ENCODE peak calls at places on chromosomes 12 and 14, in six cellular contexts. D is cardiac fibroblast, U is HCEC 1CT, Z is LoVo, C is GM04504, Y is psoas muscle. G is an unnamed sample.

GRCh38 chr12:121748571-121749265 is 36.2 kb downstream of the TMEM120B start:
- DNase-seq in D (peak; percentile 86), U (peak; percentile 80), Z (no peak), C (no peak), Y (peak; percentile 31), G (peak; percentile 34)

GRCh38 chr12:13198240-13198639 is 1.7 kb downstream of the EMP1 start:
- DNase-seq in D (peak; percentile 34), U (no peak), Z (no peak), C (no peak), Y (no peak), G (no peak)

GRCh38 chr12:46373303-46374182 is 970 bp upstream of the SLC38A2 start:
- DNase-seq in D (peak; percentile 62), U (peak; percentile 56), Z (peak; percentile 58), C (no peak), Y (peak; percentile 54), G (peak; percentile 80)

GRCh38 chr14:85085981-85086380 is 444.0 kb upstream of the FLRT2 start:
- DNase-seq in D (no peak), U (no peak), Z (no peak), C (no peak), Y (no peak), G (no peak)

GRCh38 chr14:34682787-34683321 is 31.5 kb downstream of the CFL2 start:
- DNase-seq in D (no peak), U (no peak), Z (no peak), C (no peak), Y (no peak), G (no peak)

GRCh38 chr14:93953263-93953662 is 23.1 kb downstream of the ASB2 start:
- DNase-seq in D (no peak), U (no peak), Z (no peak), C (no peak), Y (no peak), G (peak; percentile 12)

GRCh38 chr12:54138219-54138618 is 50.6 kb downstream of the SMUG1 start:
- DNase-seq in D (no peak), U (no peak), Z (no peak), C (no peak), Y (no peak), G (no peak)

GRCh38 chr12:47337581-47337980 is 257.8 kb upstream of the AMIGO2 start:
- DNase-seq in D (no peak), U (no peak), Z (no peak), C (no peak), Y (no peak), G (no peak)

GRCh38 chr12:117100251-117100650 is 1.0 kb upstream of the TESC start:
- DNase-seq in D (peak; percentile 15), U (peak; percentile 23), Z (peak; percentile 37), C (no peak), Y (no peak), G (peak; percentile 63)

GRCh38 chr12:56565510-56566101 is 44.0 kb downstream of the RBMS2 start:
- DNase-seq in D (peak; percentile 87), U (peak; percentile 74), Z (no peak), C (peak; percentile 26), Y (peak; percentile 65), G (no peak)

GRCh38 chr14:67491741-67492504 is 3.4 kb upstream of the TMEM229B start:
- DNase-seq in D (no peak), U (no peak), Z (no peak), C (no peak), Y (no peak), G (peak; percentile 18)

GRCh38 chr12:1443421-1444141 is 150.8 kb downstream of the FBXL14 start:
- DNase-seq in D (peak; percentile 91), U (peak; percentile 77), Z (no peak), C (no peak), Y (no peak), G (peak; percentile 69)

GRCh38 chr12:3432176-3432742 is 58.7 kb upstream of the PRMT8 start:
- DNase-seq in D (no peak), U (no peak), Z (peak; percentile 20), C (no peak), Y (no peak), G (no peak)

GRCh38 chr12:88868062-88868461 is 287.8 kb upstream of the KITLG start:
- DNase-seq in D (peak; percentile 16), U (peak; percentile 56), Z (no peak), C (no peak), Y (no peak), G (no peak)

GRCh38 chr14:51548187-51548586 is 103.5 kb upstream of the FRMD6 start:
- DNase-seq in D (no peak), U (no peak), Z (no peak), C (no peak), Y (no peak), G (no peak)

GRCh38 chr12:117316336-117316735 is 45.1 kb downstream of the NOS1 start:
- DNase-seq in D (no peak), U (no peak), Z (no peak), C (no peak), Y (no peak), G (no peak)

GRCh38 chr12:93290391-93290790 is 87.3 kb upstream of the NUDT4 start:
- DNase-seq in D (no peak), U (no peak), Z (no peak), C (no peak), Y (no peak), G (no peak)

GRCh38 chr14:46651526-46652144 is at the start of gene RPL10L:
- DNase-seq in D (no peak), U (no peak), Z (no peak), C (no peak), Y (no peak), G (no peak)

GRCh38 chr12:80241576-80242273 is 142.4 kb downstream of the OTOGL start:
- DNase-seq in D (peak; percentile 60), U (peak; percentile 11), Z (no peak), C (no peak), Y (no peak), G (no peak)

GRCh38 chr14:100726812-100727564 is at the start of gene DLK1:
- DNase-seq in D (no peak), U (no peak), Z (no peak), C (no peak), Y (no peak), G (no peak)

GRCh38 chr14:92719421-92719820 is 29.0 kb downstream of the LGMN start:
- DNase-seq in D (peak; percentile 78), U (no peak), Z (no peak), C (no peak), Y (no peak), G (no peak)

GRCh38 chr12:108560321-108560721 is 652 bp downstream of the SART3 start:
- DNase-seq in D (peak; percentile 59), U (peak; percentile 45), Z (no peak), C (no peak), Y (no peak), G (no peak)

GRCh38 chr12:104877107-104877705 is 80.9 kb downstream of the SLC41A2 start:
- DNase-seq in D (peak; percentile 67), U (peak; percentile 27), Z (peak; percentile 28), C (peak; percentile 22), Y (peak; percentile 24), G (peak; percentile 56)